ENCODE peak calls at places on chromosome 17, in ten cellular contexts. G is A549, X is SK-MEL-5, B is neural crest cell, E is dorsolateral prefrontal cortex, A is mucosa of descending colon, R is astrocyte of the spinal cord, C is T47D, V is ELR, S is DND-41. L is an unnamed sample.

GRCh38 chr17:15893333-15894024 is 51.5 kb upstream of the ADORA2B start:
- DNase-seq in G (peak), X (no peak), B (no peak), E (no peak), A (no peak), R (peak), C (no peak), V (no peak), S (no peak), L (peak)

GRCh38 chr17:47279062-47279801 is 25.6 kb downstream of the ITGB3 start:
- DNase-seq in G (peak), X (peak), B (no peak), E (no peak), A (no peak), R (peak), C (no peak), V (peak), S (no peak), L (peak)

GRCh38 chr17:74431568-74432483 is at the start of gene GPRC5C:
- DNase-seq in G (peak), X (no peak), B (no peak), E (peak), A (peak), R (no peak), C (peak), V (peak), S (no peak), L (no peak)

GRCh38 chr17:73482251-73482661 is 162.0 kb downstream of the SDK2 start:
- DNase-seq in G (no peak), X (no peak), B (no peak), E (no peak), A (no peak), R (no peak), C (no peak), V (no peak), S (no peak), L (no peak)

GRCh38 chr17:62705781-62706597 is 78.5 kb downstream of the MRC2 start:
- DNase-seq in G (no peak), X (peak), B (no peak), E (peak), A (no peak), R (no peak), C (no peak), V (no peak), S (no peak), L (peak)

GRCh38 chr17:42200702-42201101 is 6.4 kb upstream of the GHDC start:
- DNase-seq in G (no peak), X (no peak), B (no peak), E (peak), A (peak), R (peak), C (no peak), V (no peak), S (no peak), L (no peak)

GRCh38 chr17:74777884-74778490 is 1.8 kb upstream of the NAT9 start:
- DNase-seq in G (no peak), X (no peak), B (no peak), E (no peak), A (no peak), R (no peak), C (no peak), V (no peak), S (no peak), L (no peak)

GRCh38 chr17:15185625-15185991 is 79.5 kb downstream of the PMP22 start:
- DNase-seq in G (peak), X (peak), B (no peak), E (no peak), A (no peak), R (peak), C (no peak), V (no peak), S (no peak), L (peak)

GRCh38 chr17:20010099-20010863 is 1.1 kb downstream of the SPECC1 start:
- DNase-seq in G (peak), X (peak), B (peak), E (peak), A (no peak), R (peak), C (peak), V (peak), S (no peak), L (peak)

GRCh38 chr17:47077576-47077975 is 98.5 kb upstream of the RPRML start:
- DNase-seq in G (no peak), X (no peak), B (no peak), E (no peak), A (no peak), R (peak), C (no peak), V (peak), S (no peak), L (peak)

GRCh38 chr17:46756061-46756735 is 62.3 kb downstream of the WNT3 start:
- DNase-seq in G (no peak), X (peak), B (no peak), E (no peak), A (no peak), R (no peak), C (no peak), V (no peak), S (no peak), L (no peak)

GRCh38 chr17:76009969-76010661 is 9.5 kb downstream of the CDK3 start:
- DNase-seq in G (no peak), X (no peak), B (no peak), E (no peak), A (no peak), R (no peak), C (no peak), V (no peak), S (no peak), L (no peak)

GRCh38 chr17:65183736-65184135 is 46.6 kb downstream of the RGS9 start:
- DNase-seq in G (peak), X (no peak), B (no peak), E (no peak), A (no peak), R (peak), C (peak), V (peak), S (no peak), L (peak)

GRCh38 chr17:47875011-47875471 is 21.0 kb upstream of the SP2 start:
- DNase-seq in G (no peak), X (no peak), B (no peak), E (no peak), A (no peak), R (no peak), C (no peak), V (no peak), S (no peak), L (no peak)